ENCODE peak calls at places on chromosomes 2 and 18, in nine cellular contexts. K is Kasumi-1; N is activated naive CD8-positive, alpha-beta T cell treated with anti-CD3 and anti-CD28 coated beads for 36 hours; V is stimulated activated CD4-positive, alpha-beta T cell treated with anti-CD3 and anti-CD28 coated beads, Interleukin-12 subunit alpha, Interleukin-12 subunit beta, amount 100 ng/mL, for 4 hours; M is heart right ventricle; D is NCI-H82; I is ACHN; G is retina; X is M059J. Y is an unnamed sample.

GRCh38 chr2:47534179-47534919 is 131.4 kb downstream of the MSH2 start:
- DNase-seq in K (no peak), N (no peak), V (no peak), M (peak), D (peak), I (peak), G (peak), X (peak), Y (no peak)

GRCh38 chr2:240564571-240565266 is 3.6 kb upstream of the RNPEPL1 start:
- DNase-seq in K (no peak), N (peak), V (no peak), M (peak), D (peak), I (no peak), G (no peak), X (no peak), Y (no peak)

GRCh38 chr2:150136407-150136806 is 351.1 kb downstream of the RND3 start:
- DNase-seq in K (no peak), N (no peak), V (no peak), M (no peak), D (no peak), I (no peak), G (no peak), X (no peak), Y (no peak)

GRCh38 chr2:214311031-214311533 is 99.8 kb upstream of the VWC2L start:
- DNase-seq in K (no peak), N (no peak), V (no peak), M (no peak), D (peak), I (peak), G (no peak), X (no peak), Y (no peak)

GRCh38 chr2:206955253-206955652 is 15.9 kb downstream of the CPO start:
- DNase-seq in K (no peak), N (no peak), V (no peak), M (no peak), D (no peak), I (no peak), G (no peak), X (no peak), Y (no peak)

GRCh38 chr2:24832991-24833671 is 39.9 kb downstream of the CENPO start:
- DNase-seq in K (no peak), N (no peak), V (no peak), M (no peak), D (no peak), I (no peak), G (peak), X (no peak), Y (no peak)

GRCh38 chr2:135762530-135762929 is 20.9 kb downstream of the UBXN4 start:
- DNase-seq in K (no peak), N (no peak), V (no peak), M (no peak), D (no peak), I (no peak), G (no peak), X (no peak), Y (no peak)

GRCh38 chr18:9838144-9838877 is 47.5 kb upstream of the TXNDC2 start:
- DNase-seq in K (no peak), N (no peak), V (no peak), M (peak), D (peak), I (no peak), G (no peak), X (peak), Y (no peak)

GRCh38 chr2:109436635-109437225 is 177.0 kb downstream of the SEPTIN10 start:
- DNase-seq in K (no peak), N (no peak), V (no peak), M (no peak), D (peak), I (no peak), G (no peak), X (no peak), Y (no peak)

GRCh38 chr2:207469953-207470699 is 59.6 kb upstream of the CREB1 start:
- DNase-seq in K (no peak), N (no peak), V (no peak), M (no peak), D (peak), I (no peak), G (peak), X (no peak), Y (no peak)

GRCh38 chr2:194304191-194304590 is 1352.8 kb upstream of the SLC39A10 start:
- DNase-seq in K (no peak), N (no peak), V (no peak), M (no peak), D (peak), I (no peak), G (no peak), X (no peak), Y (no peak)

GRCh38 chr18:73848656-73849055 is 299.0 kb downstream of the FBXO15 start:
- DNase-seq in K (no peak), N (no peak), V (no peak), M (no peak), D (no peak), I (no peak), G (no peak), X (peak), Y (no peak)

GRCh38 chr2:33086400-33087015 is 139.8 kb downstream of the LTBP1 start:
- DNase-seq in K (no peak), N (no peak), V (no peak), M (peak), D (no peak), I (no peak), G (no peak), X (no peak), Y (no peak)

GRCh38 chr2:30601375-30601774 is 154.3 kb downstream of the LCLAT1 start:
- DNase-seq in K (no peak), N (no peak), V (no peak), M (no peak), D (no peak), I (no peak), G (no peak), X (no peak), Y (no peak)

GRCh38 chr2:195612515-195613495 is 44.2 kb upstream of the SLC39A10 start:
- DNase-seq in K (no peak), N (no peak), V (no peak), M (no peak), D (no peak), I (peak), G (no peak), X (peak), Y (no peak)

GRCh38 chr2:64329848-64330247 is 124.1 kb upstream of the LGALSL start:
- DNase-seq in K (no peak), N (no peak), V (no peak), M (peak), D (no peak), I (no peak), G (no peak), X (no peak), Y (no peak)

GRCh38 chr2:68709421-68709911 is 25.1 kb upstream of the ARHGAP25 start:
- DNase-seq in K (peak), N (no peak), V (no peak), M (no peak), D (peak), I (peak), G (peak), X (peak), Y (no peak)

GRCh38 chr18:8705280-8705940 is at the start of gene MTCL1:
- DNase-seq in K (peak), N (peak), V (peak), M (peak), D (peak), I (peak), G (peak), X (peak), Y (no peak)

GRCh38 chr2:200423552-200423951 is 86.3 kb downstream of the KCTD18 start:
- DNase-seq in K (no peak), N (no peak), V (no peak), M (no peak), D (no peak), I (no peak), G (no peak), X (no peak), Y (no peak)

GRCh38 chr2:16135196-16135912 is 195.0 kb downstream of the MYCN start:
- DNase-seq in K (no peak), N (no peak), V (no peak), M (no peak), D (no peak), I (no peak), G (no peak), X (no peak), Y (no peak)

GRCh38 chr18:42929857-42930256 is 185.6 kb downstream of the RIT2 start:
- DNase-seq in K (no peak), N (no peak), V (no peak), M (no peak), D (no peak), I (no peak), G (no peak), X (peak), Y (no peak)

GRCh38 chr2:80969900-80970299 is 665.3 kb upstream of the LRRTM1 start:
- DNase-seq in K (no peak), N (no peak), V (no peak), M (no peak), D (no peak), I (no peak), G (no peak), X (no peak), Y (no peak)

GRCh38 chr2:100741880-100742814 is 77.8 kb upstream of the NPAS2 start:
- DNase-seq in K (no peak), N (no peak), V (no peak), M (peak), D (no peak), I (peak), G (no peak), X (peak), Y (no peak)

GRCh38 chr18:68103561-68103960 is 587.0 kb upstream of the DSEL start:
- DNase-seq in K (no peak), N (no peak), V (no peak), M (no peak), D (no peak), I (no peak), G (no peak), X (peak), Y (no peak)

GRCh38 chr2:118032169-118033013 is 18.5 kb upstream of the CCDC93 start:
- DNase-seq in K (peak), N (peak), V (no peak), M (no peak), D (peak), I (peak), G (peak), X (peak), Y (peak)

GRCh38 chr18:13164406-13164805 is 54.2 kb upstream of the LDLRAD4 start:
- DNase-seq in K (no peak), N (no peak), V (no peak), M (no peak), D (no peak), I (no peak), G (no peak), X (no peak), Y (no peak)

GRCh38 chr2:201203916-201204654 is 21.1 kb downstream of the CASP10 start:
- DNase-seq in K (no peak), N (no peak), V (no peak), M (no peak), D (no peak), I (no peak), G (no peak), X (no peak), Y (no peak)

GRCh38 chr2:241629762-241630435 is 7.1 kb downstream of the THAP4 start:
- DNase-seq in K (no peak), N (no peak), V (no peak), M (no peak), D (no peak), I (no peak), G (no peak), X (no peak), Y (no peak)

GRCh38 chr2:166229678-166230023 is 101.8 kb upstream of the SCN1A start:
- DNase-seq in K (no peak), N (no peak), V (no peak), M (no peak), D (no peak), I (peak), G (no peak), X (no peak), Y (no peak)

GRCh38 chr2:27033253-27033852 is 588 bp downstream of the TMEM214 start:
- DNase-seq in K (no peak), N (no peak), V (no peak), M (no peak), D (no peak), I (no peak), G (no peak), X (no peak), Y (no peak)

GRCh38 chr2:53896864-53897263 is 37.1 kb upstream of the GPR75 start:
- DNase-seq in K (no peak), N (no peak), V (no peak), M (no peak), D (no peak), I (peak), G (no peak), X (peak), Y (no peak)

GRCh38 chr18:42514522-42514921 is 559.5 kb downstream of the PIK3C3 start:
- DNase-seq in K (no peak), N (no peak), V (no peak), M (no peak), D (no peak), I (no peak), G (no peak), X (peak), Y (no peak)

GRCh38 chr18:48827321-48828200 is 123.2 kb downstream of the SMAD7 start:
- DNase-seq in K (peak), N (no peak), V (no peak), M (peak), D (no peak), I (no peak), G (peak), X (peak), Y (no peak)

GRCh38 chr18:33901894-33902512 is 322.7 kb downstream of the NOL4 start:
- DNase-seq in K (peak), N (no peak), V (no peak), M (no peak), D (peak), I (no peak), G (no peak), X (no peak), Y (no peak)

GRCh38 chr18:58195278-58195721 is 151.3 kb downstream of the NEDD4L start:
- DNase-seq in K (peak), N (peak), V (peak), M (no peak), D (no peak), I (peak), G (peak), X (no peak), Y (peak)

GRCh38 chr2:240733803-240734495 is 42.3 kb downstream of the AQP12A start:
- DNase-seq in K (peak), N (no peak), V (no peak), M (no peak), D (no peak), I (no peak), G (no peak), X (no peak), Y (peak)

Y was measured in stimulated activated naive CD8-positive, alpha-beta T cell treated with anti-CD3 and anti-CD28 coated beads, Interleukin-15, amount 100 ng/mL, for 72 hours.